ENCODE peak calls at places on chromosomes 4 and X, in four cellular contexts. R is left cardiac atrium, Y is left lung, O is NCI-H524. T is an unnamed sample.

GRCh38 chr4:37890501-37891220 is at the start of gene TBC1D1:
- DNase-seq in R (peak), Y (peak), O (peak), T (no peak)

GRCh38 chr4:151099976-151100417 is 569 bp downstream of the RPS3A start:
- DNase-seq in R (no peak), Y (no peak), O (no peak), T (no peak)

GRCh38 chrX:77527233-77528001 is 80.2 kb downstream of the FGF16 start:
- DNase-seq in R (peak), Y (no peak), O (no peak), T (no peak)

GRCh38 chrX:104565791-104566687 is at the start of gene IL1RAPL2:
- DNase-seq in R (no peak), Y (peak), O (peak), T (no peak)

GRCh38 chrX:104913348-104913747 is 307.1 kb downstream of the TEX13A start:
- DNase-seq in R (no peak), Y (no peak), O (peak), T (no peak)

GRCh38 chr4:110675406-110675805 is 52.5 kb upstream of the PITX2 start:
- DNase-seq in R (no peak), Y (no peak), O (no peak), T (no peak)

GRCh38 chr4:118973295-118973694 is 84.6 kb downstream of the SYNPO2 start:
- DNase-seq in R (no peak), Y (no peak), O (no peak), T (no peak)

GRCh38 chrX:1248381-1249061 is 20.1 kb upstream of the CSF2RA start:
- DNase-seq in R (peak), Y (peak), O (peak), T (no peak)

GRCh38 chr4:114734581-114734980 is 136.0 kb downstream of the UGT8 start:
- DNase-seq in R (no peak), Y (no peak), O (peak), T (peak)

GRCh38 chr4:99885063-99885664 is 9.1 kb downstream of the LAMTOR3 start:
- DNase-seq in R (no peak), Y (no peak), O (peak), T (peak)

GRCh38 chr4:87005690-87006461 is 71.1 kb downstream of the AFF1 start:
- DNase-seq in R (no peak), Y (no peak), O (peak), T (peak)

GRCh38 chrX:69229436-69229835 is 64.2 kb upstream of the PJA1 start:
- DNase-seq in R (no peak), Y (no peak), O (no peak), T (no peak)

GRCh38 chrX:131626681-131627296 is 82.9 kb downstream of the OR13H1 start:
- DNase-seq in R (no peak), Y (no peak), O (peak), T (no peak)

GRCh38 chr4:128229458-128229805 is 58.2 kb downstream of the PGRMC2 start:
- DNase-seq in R (no peak), Y (no peak), O (peak), T (peak)

GRCh38 chr4:156113138-156113537 is 159.5 kb upstream of the CTSO start:
- DNase-seq in R (no peak), Y (no peak), O (no peak), T (no peak)

GRCh38 chr4:8374851-8375649 is 65.5 kb downstream of the ACOX3 start:
- DNase-seq in R (no peak), Y (peak), O (no peak), T (no peak)

GRCh38 chr4:113328514-113328913 is 279.1 kb downstream of the ANK2 start:
- DNase-seq in R (no peak), Y (no peak), O (peak), T (no peak)

GRCh38 chrX:43804021-43804420 is 78.2 kb downstream of the MAOB start:
- DNase-seq in R (no peak), Y (no peak), O (no peak), T (no peak)

GRCh38 chrX:129115104-129115503 is 408.2 kb downstream of the SMARCA1 start:
- DNase-seq in R (no peak), Y (no peak), O (peak), T (peak)

GRCh38 chr4:76238236-76238635 is 13.3 kb upstream of the FAM47E start:
- DNase-seq in R (no peak), Y (no peak), O (no peak), T (no peak)

GRCh38 chr4:10058371-10058770 is 37.1 kb upstream of the SLC2A9 start:
- DNase-seq in R (no peak), Y (no peak), O (no peak), T (no peak)

GRCh38 chr4:74768857-74769525 is 25.3 kb downstream of the BTC start:
- DNase-seq in R (no peak), Y (no peak), O (no peak), T (no peak)

GRCh38 chr4:177611974-177612664 is 169.9 kb upstream of the AGA start:
- DNase-seq in R (no peak), Y (no peak), O (no peak), T (no peak)

GRCh38 chrX:56564182-56564885 is 907 bp downstream of the UBQLN2 start:
- DNase-seq in R (peak), Y (no peak), O (peak), T (no peak)

GRCh38 chrX:117568238-117568637 is 548.4 kb downstream of the KLHL13 start:
- DNase-seq in R (no peak), Y (no peak), O (no peak), T (no peak)

GRCh38 chr4:153447175-153447887 is 18.8 kb upstream of the TMEM131L start:
- DNase-seq in R (no peak), Y (no peak), O (no peak), T (no peak)

T was measured in DMS 273 treated with DMSO at 0.1 percent for 48 hours.